ENCODE peak calls at places on chromosomes 11 and 22, in nine cellular contexts. One of them, this sample, is unnamed.

GRCh38 chr11:77879218-77879617 is 58.3 kb downstream of the AAMDC start:
- DNase-seq in sigmoid colon: peak; percentile 82
- DNase-seq in lower lobe of right lung: no peak
- DNase-seq in breast epithelium: no peak
- DNase-seq in cardiac muscle cell: no peak
- DNase-seq in pancreas: no peak
- DNase-seq in upper lobe of right lung: no peak
- DNase-seq in CD8-positive, alpha-beta memory T cell: no peak
- DNase-seq in psoas muscle: peak; percentile 89
- DNase-seq in this sample: peak; percentile 20

GRCh38 chr22:23282089-23282501 is 101.8 kb downstream of the BCR start:
- DNase-seq in pancreas: peak; percentile 68
- DNase-seq in upper lobe of right lung: peak; percentile 94
- DNase-seq in lower lobe of right lung: peak; percentile 91
- DNase-seq in breast epithelium: peak; percentile 98
- DNase-seq in CD8-positive, alpha-beta memory T cell: no peak
- DNase-seq in cardiac muscle cell: no peak
- DNase-seq in sigmoid colon: peak; percentile 94
- DNase-seq in psoas muscle: peak; percentile 64
- DNase-seq in this sample: peak; percentile 40

GRCh38 chr11:56750190-56750589 is 1.7 kb upstream of the OR9G4 start:
- DNase-seq in psoas muscle: no peak
- DNase-seq in CD8-positive, alpha-beta memory T cell: no peak
- DNase-seq in pancreas: no peak
- DNase-seq in sigmoid colon: no peak
- DNase-seq in lower lobe of right lung: no peak
- DNase-seq in upper lobe of right lung: no peak
- DNase-seq in breast epithelium: no peak
- DNase-seq in cardiac muscle cell: no peak
- DNase-seq in this sample: no peak

GRCh38 chr11:27926981-27927481 is 180.9 kb downstream of the KIF18A start:
- DNase-seq in lower lobe of right lung: no peak
- DNase-seq in CD8-positive, alpha-beta memory T cell: no peak
- DNase-seq in psoas muscle: no peak
- DNase-seq in breast epithelium: no peak
- DNase-seq in pancreas: no peak
- DNase-seq in cardiac muscle cell: no peak
- DNase-seq in sigmoid colon: no peak
- DNase-seq in upper lobe of right lung: no peak
- DNase-seq in this sample: no peak

GRCh38 chr11:100220801-100221200 is 466.3 kb upstream of the ARHGAP42 start:
- DNase-seq in breast epithelium: no peak
- DNase-seq in cardiac muscle cell: peak; percentile 1
- DNase-seq in lower lobe of right lung: no peak
- DNase-seq in sigmoid colon: no peak
- DNase-seq in pancreas: no peak
- DNase-seq in upper lobe of right lung: no peak
- DNase-seq in psoas muscle: no peak
- DNase-seq in CD8-positive, alpha-beta memory T cell: no peak
- DNase-seq in this sample: no peak

GRCh38 chr11:33997473-33998347 is 53.8 kb upstream of the CAPRIN1 start:
- DNase-seq in sigmoid colon: no peak
- DNase-seq in CD8-positive, alpha-beta memory T cell: no peak
- DNase-seq in pancreas: no peak
- DNase-seq in cardiac muscle cell: peak; percentile 10
- DNase-seq in psoas muscle: no peak
- DNase-seq in lower lobe of right lung: no peak
- DNase-seq in breast epithelium: no peak
- DNase-seq in upper lobe of right lung: no peak
- DNase-seq in this sample: no peak

GRCh38 chr22:50220603-50221409 is 20.0 kb downstream of the SELENOO start:
- DNase-seq in psoas muscle: peak; percentile 57
- DNase-seq in lower lobe of right lung: peak; percentile 39
- DNase-seq in CD8-positive, alpha-beta memory T cell: no peak
- DNase-seq in pancreas: no peak
- DNase-seq in cardiac muscle cell: no peak
- DNase-seq in breast epithelium: no peak
- DNase-seq in sigmoid colon: peak; percentile 68
- DNase-seq in upper lobe of right lung: no peak
- DNase-seq in this sample: no peak

GRCh38 chr22:35202376-35202775 is 54.9 kb upstream of the HMGXB4 start:
- DNase-seq in pancreas: no peak
- DNase-seq in lower lobe of right lung: no peak
- DNase-seq in psoas muscle: no peak
- DNase-seq in breast epithelium: no peak
- DNase-seq in upper lobe of right lung: no peak
- DNase-seq in CD8-positive, alpha-beta memory T cell: no peak
- DNase-seq in sigmoid colon: no peak
- DNase-seq in cardiac muscle cell: no peak
- DNase-seq in this sample: no peak

GRCh38 chr11:125245299-125245698 is 80.7 kb downstream of the PKNOX2 start:
- DNase-seq in pancreas: no peak
- DNase-seq in cardiac muscle cell: no peak
- DNase-seq in breast epithelium: no peak
- DNase-seq in psoas muscle: no peak
- DNase-seq in lower lobe of right lung: no peak
- DNase-seq in sigmoid colon: no peak
- DNase-seq in upper lobe of right lung: no peak
- DNase-seq in CD8-positive, alpha-beta memory T cell: no peak
- DNase-seq in this sample: no peak

GRCh38 chr11:118214210-118214914 is 10.4 kb downstream of the JAML start:
- DNase-seq in sigmoid colon: no peak
- DNase-seq in upper lobe of right lung: no peak
- DNase-seq in lower lobe of right lung: peak; percentile 67
- DNase-seq in breast epithelium: no peak
- DNase-seq in pancreas: no peak
- DNase-seq in CD8-positive, alpha-beta memory T cell: no peak
- DNase-seq in cardiac muscle cell: no peak
- DNase-seq in psoas muscle: no peak
- DNase-seq in this sample: no peak

GRCh38 chr11:118215262-118215661 is 9.5 kb downstream of the JAML start:
- DNase-seq in psoas muscle: no peak
- DNase-seq in lower lobe of right lung: no peak
- DNase-seq in upper lobe of right lung: no peak
- DNase-seq in breast epithelium: no peak
- DNase-seq in pancreas: no peak
- DNase-seq in CD8-positive, alpha-beta memory T cell: no peak
- DNase-seq in sigmoid colon: no peak
- DNase-seq in cardiac muscle cell: no peak
- DNase-seq in this sample: no peak

GRCh38 chr11:118212781-118213565 is 11.8 kb downstream of the JAML start:
- DNase-seq in sigmoid colon: no peak
- DNase-seq in breast epithelium: no peak
- DNase-seq in lower lobe of right lung: no peak
- DNase-seq in cardiac muscle cell: no peak
- DNase-seq in CD8-positive, alpha-beta memory T cell: no peak
- DNase-seq in pancreas: no peak
- DNase-seq in upper lobe of right lung: no peak
- DNase-seq in psoas muscle: no peak
- DNase-seq in this sample: no peak

GRCh38 chr11:118212131-118212725 is 12.6 kb downstream of the JAML start:
- DNase-seq in pancreas: no peak
- DNase-seq in sigmoid colon: no peak
- DNase-seq in psoas muscle: no peak
- DNase-seq in CD8-positive, alpha-beta memory T cell: no peak
- DNase-seq in lower lobe of right lung: peak; percentile 56
- DNase-seq in upper lobe of right lung: peak; percentile 71
- DNase-seq in cardiac muscle cell: peak; percentile 53
- DNase-seq in breast epithelium: no peak
- DNase-seq in this sample: no peak

DNA sequence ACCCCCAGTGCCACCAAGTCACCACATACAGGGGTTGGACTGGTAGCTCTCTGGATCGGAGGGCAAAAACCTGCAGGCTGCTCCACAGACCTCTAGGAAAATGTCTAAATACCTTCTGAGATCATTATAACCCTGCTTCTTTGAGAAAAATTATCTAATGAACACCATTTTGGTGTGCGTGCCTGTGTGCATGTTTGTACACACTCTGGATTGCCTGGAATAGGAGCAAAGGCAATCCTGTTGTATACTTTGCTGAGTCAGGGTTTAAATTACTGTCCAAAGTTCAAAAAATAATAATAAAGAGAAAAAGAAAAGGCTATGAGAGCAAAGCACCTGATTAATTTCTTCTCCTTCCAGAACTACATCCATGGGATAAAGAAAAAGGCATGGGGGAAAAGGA is 11.0 kb downstream of the JAML start:
- DNase-seq in CD8-positive, alpha-beta memory T cell: no peak
- DNase-seq in cardiac muscle cell: no peak
- DNase-seq in upper lobe of right lung: no peak
- DNase-seq in breast epithelium: no peak
- DNase-seq in psoas muscle: no peak
- DNase-seq in lower lobe of right lung: no peak
- DNase-seq in pancreas: no peak
- DNase-seq in sigmoid colon: no peak
- DNase-seq in this sample: no peak
- H3K4me1 ChIP-seq in CD8-positive, alpha-beta memory T cell: peaks cover 68% of the 10 kb centered on the region
- H3K4me1 ChIP-seq in cardiac muscle cell: no peaks in the 10 kb centered on the region
- H3K4me1 ChIP-seq in upper lobe of right lung: peaks cover 37% of the 10 kb centered on the region
- H3K4me1 ChIP-seq in breast epithelium: no peaks in the 10 kb centered on the region
- H3K4me1 ChIP-seq in psoas muscle: no peaks in the 10 kb centered on the region
- H3K4me1 ChIP-seq in lower lobe of right lung: peaks cover 49% of the 10 kb centered on the region
- H3K4me1 ChIP-seq in pancreas: no peaks in the 10 kb centered on the region
- H3K4me1 ChIP-seq in sigmoid colon: no peaks in the 10 kb centered on the region
- H3K4me1 ChIP-seq in this sample: no peaks in the 10 kb centered on the region

GRCh38 chr22:24407884-24408283 is 19.5 kb upstream of the ADORA2A start:
- DNase-seq in lower lobe of right lung: no peak
- DNase-seq in cardiac muscle cell: no peak
- DNase-seq in breast epithelium: no peak
- DNase-seq in pancreas: no peak
- DNase-seq in sigmoid colon: no peak
- DNase-seq in psoas muscle: no peak
- DNase-seq in CD8-positive, alpha-beta memory T cell: no peak
- DNase-seq in upper lobe of right lung: no peak
- DNase-seq in this sample: no peak

GRCh38 chr22:24410110-24410856 is 17.1 kb upstream of the ADORA2A start:
- DNase-seq in sigmoid colon: no peak
- DNase-seq in cardiac muscle cell: no peak
- DNase-seq in CD8-positive, alpha-beta memory T cell: no peak
- DNase-seq in breast epithelium: no peak
- DNase-seq in lower lobe of right lung: no peak
- DNase-seq in pancreas: no peak
- DNase-seq in upper lobe of right lung: no peak
- DNase-seq in psoas muscle: peak; percentile 23
- DNase-seq in this sample: no peak

GRCh38 chr22:24408630-24409029 is 18.8 kb upstream of the ADORA2A start:
- DNase-seq in CD8-positive, alpha-beta memory T cell: no peak
- DNase-seq in sigmoid colon: no peak
- DNase-seq in breast epithelium: no peak
- DNase-seq in cardiac muscle cell: no peak
- DNase-seq in lower lobe of right lung: no peak
- DNase-seq in upper lobe of right lung: no peak
- DNase-seq in pancreas: peak; percentile 9
- DNase-seq in psoas muscle: peak; percentile 45
- DNase-seq in this sample: no peak

GRCh38 chr22:24411256-24412004 is 16.0 kb upstream of the ADORA2A start:
- DNase-seq in sigmoid colon: no peak
- DNase-seq in breast epithelium: no peak
- DNase-seq in upper lobe of right lung: no peak
- DNase-seq in CD8-positive, alpha-beta memory T cell: no peak
- DNase-seq in psoas muscle: peak; percentile 36
- DNase-seq in lower lobe of right lung: no peak
- DNase-seq in pancreas: peak; percentile 6
- DNase-seq in cardiac muscle cell: no peak
- DNase-seq in this sample: no peak

GRCh38 chr22:24409707-24410106 is 17.7 kb upstream of the ADORA2A start:
- DNase-seq in CD8-positive, alpha-beta memory T cell: no peak
- DNase-seq in sigmoid colon: no peak
- DNase-seq in cardiac muscle cell: no peak
- DNase-seq in breast epithelium: no peak
- DNase-seq in psoas muscle: no peak
- DNase-seq in lower lobe of right lung: no peak
- DNase-seq in pancreas: no peak
- DNase-seq in upper lobe of right lung: no peak
- DNase-seq in this sample: no peak
- H3K36me3 ChIP-seq in CD8-positive, alpha-beta memory T cell: peaks cover 4% of the 10 kb centered on the region
- H3K36me3 ChIP-seq in sigmoid colon: peaks cover 41% of the 10 kb centered on the region
- H3K36me3 ChIP-seq in cardiac muscle cell: peaks cover 14% of the 10 kb centered on the region
- H3K36me3 ChIP-seq in breast epithelium: peaks cover 6% of the 10 kb centered on the region
- H3K36me3 ChIP-seq in psoas muscle: peaks cover 35% of the 10 kb centered on the region
- H3K36me3 ChIP-seq in lower lobe of right lung: peaks cover 51% of the 10 kb centered on the region
- H3K36me3 ChIP-seq in pancreas: peaks cover 9% of the 10 kb centered on the region
- H3K36me3 ChIP-seq in upper lobe of right lung: peaks cover 32% of the 10 kb centered on the region
- H3K36me3 ChIP-seq in this sample: peaks cover 16% of the 10 kb centered on the region

GRCh38 chr11:133699071-133699470 is 146.2 kb downstream of the SPATA19 start:
- DNase-seq in CD8-positive, alpha-beta memory T cell: no peak
- DNase-seq in breast epithelium: no peak
- DNase-seq in psoas muscle: no peak
- DNase-seq in lower lobe of right lung: no peak
- DNase-seq in cardiac muscle cell: no peak
- DNase-seq in pancreas: no peak
- DNase-seq in upper lobe of right lung: no peak
- DNase-seq in sigmoid colon: no peak
- DNase-seq in this sample: no peak
- H3K4me1 ChIP-seq in CD8-positive, alpha-beta memory T cell: no peaks in the 10 kb centered on the region
- H3K4me1 ChIP-seq in breast epithelium: no peaks in the 10 kb centered on the region
- H3K4me1 ChIP-seq in psoas muscle: peaks cover 6% of the 10 kb centered on the region
- H3K4me1 ChIP-seq in lower lobe of right lung: no peaks in the 10 kb centered on the region
- H3K4me1 ChIP-seq in cardiac muscle cell: peaks cover 20% of the 10 kb centered on the region
- H3K4me1 ChIP-seq in pancreas: no peaks in the 10 kb centered on the region
- H3K4me1 ChIP-seq in upper lobe of right lung: no peaks in the 10 kb centered on the region
- H3K4me1 ChIP-seq in sigmoid colon: no peaks in the 10 kb centered on the region
- H3K4me1 ChIP-seq in this sample: no peaks in the 10 kb centered on the region

GRCh38 chr22:30273196-30273595 is 6.5 kb upstream of the OSM start:
- DNase-seq in sigmoid colon: no peak
- DNase-seq in pancreas: no peak
- DNase-seq in psoas muscle: no peak
- DNase-seq in CD8-positive, alpha-beta memory T cell: no peak
- DNase-seq in upper lobe of right lung: no peak
- DNase-seq in cardiac muscle cell: no peak
- DNase-seq in lower lobe of right lung: no peak
- DNase-seq in breast epithelium: no peak
- DNase-seq in this sample: peak; percentile 59
- H3K36me3 ChIP-seq in sigmoid colon: no peaks in the 10 kb centered on the region
- H3K36me3 ChIP-seq in pancreas: no peaks in the 10 kb centered on the region
- H3K36me3 ChIP-seq in psoas muscle: no peaks in the 10 kb centered on the region
- H3K36me3 ChIP-seq in CD8-positive, alpha-beta memory T cell: no peaks in the 10 kb centered on the region
- H3K36me3 ChIP-seq in upper lobe of right lung: no peaks in the 10 kb centered on the region
- H3K36me3 ChIP-seq in cardiac muscle cell: no peaks in the 10 kb centered on the region
- H3K36me3 ChIP-seq in lower lobe of right lung: no peaks in the 10 kb centered on the region
- H3K36me3 ChIP-seq in breast epithelium: no peaks in the 10 kb centered on the region
- H3K36me3 ChIP-seq in this sample: no peaks in the 10 kb centered on the region